ENCODE peak calls at places on chromosomes 2 and 18, in ten cellular contexts. One of them, this sample, is unnamed.

GRCh38 chr2:240997856-240998705 is at the start of gene SNED1:
- ATAC-seq in activated naive CD4-positive, alpha-beta T cell treated with anti-CD3 and anti-CD28 coated beads, Interleukin-2, amount 50 U/mL, for 72 hours: peak
- ATAC-seq in effector memory CD8-positive, alpha-beta T cell: peak
- ATAC-seq in Right ventricle myocardium superior: peak
- ATAC-seq in T-helper 17 cell: peak
- ATAC-seq in aorta: peak
- ATAC-seq in lower lobe of right lung: peak
- ATAC-seq in left lung: peak
- ATAC-seq in gastrocnemius medialis: peak
- ATAC-seq in activated CD4-positive, alpha-beta T cell treated with anti-CD3 and anti-CD28 coated beads for 36 hours: peak
- ATAC-seq in this sample: peak

GRCh38 chr2:18552351-18553077 is 7.9 kb downstream of the RDH14 start:
- ATAC-seq in aorta: no peak
- ATAC-seq in activated CD4-positive, alpha-beta T cell treated with anti-CD3 and anti-CD28 coated beads for 36 hours: peak
- ATAC-seq in Right ventricle myocardium superior: peak
- ATAC-seq in T-helper 17 cell: no peak
- ATAC-seq in activated naive CD4-positive, alpha-beta T cell treated with anti-CD3 and anti-CD28 coated beads, Interleukin-2, amount 50 U/mL, for 72 hours: peak
- ATAC-seq in lower lobe of right lung: peak
- ATAC-seq in gastrocnemius medialis: no peak
- ATAC-seq in left lung: peak
- ATAC-seq in effector memory CD8-positive, alpha-beta T cell: no peak
- ATAC-seq in this sample: no peak

GRCh38 chr2:202149155-202149762 is 76.2 kb downstream of the KIAA2012 start:
- ATAC-seq in effector memory CD8-positive, alpha-beta T cell: no peak
- ATAC-seq in gastrocnemius medialis: no peak
- ATAC-seq in Right ventricle myocardium superior: peak
- ATAC-seq in T-helper 17 cell: no peak
- ATAC-seq in activated CD4-positive, alpha-beta T cell treated with anti-CD3 and anti-CD28 coated beads for 36 hours: no peak
- ATAC-seq in activated naive CD4-positive, alpha-beta T cell treated with anti-CD3 and anti-CD28 coated beads, Interleukin-2, amount 50 U/mL, for 72 hours: no peak
- ATAC-seq in left lung: peak
- ATAC-seq in aorta: peak
- ATAC-seq in lower lobe of right lung: peak
- ATAC-seq in this sample: no peak

GRCh38 chr18:10057808-10058791 is 144.3 kb downstream of the VAPA start:
- ATAC-seq in activated naive CD4-positive, alpha-beta T cell treated with anti-CD3 and anti-CD28 coated beads, Interleukin-2, amount 50 U/mL, for 72 hours: peak
- ATAC-seq in effector memory CD8-positive, alpha-beta T cell: no peak
- ATAC-seq in activated CD4-positive, alpha-beta T cell treated with anti-CD3 and anti-CD28 coated beads for 36 hours: no peak
- ATAC-seq in left lung: peak
- ATAC-seq in lower lobe of right lung: peak
- ATAC-seq in aorta: no peak
- ATAC-seq in Right ventricle myocardium superior: peak
- ATAC-seq in T-helper 17 cell: no peak
- ATAC-seq in gastrocnemius medialis: no peak
- ATAC-seq in this sample: peak

GRCh38 chr2:60958361-60958760 is 59.2 kb upstream of the PEX13 start:
- ATAC-seq in activated naive CD4-positive, alpha-beta T cell treated with anti-CD3 and anti-CD28 coated beads, Interleukin-2, amount 50 U/mL, for 72 hours: no peak
- ATAC-seq in lower lobe of right lung: no peak
- ATAC-seq in T-helper 17 cell: no peak
- ATAC-seq in left lung: no peak
- ATAC-seq in Right ventricle myocardium superior: no peak
- ATAC-seq in effector memory CD8-positive, alpha-beta T cell: no peak
- ATAC-seq in activated CD4-positive, alpha-beta T cell treated with anti-CD3 and anti-CD28 coated beads for 36 hours: no peak
- ATAC-seq in gastrocnemius medialis: no peak
- ATAC-seq in aorta: no peak
- ATAC-seq in this sample: no peak

GRCh38 chr18:48662021-48662661 is 123.3 kb downstream of the CTIF start:
- ATAC-seq in Right ventricle myocardium superior: peak
- ATAC-seq in gastrocnemius medialis: peak
- ATAC-seq in effector memory CD8-positive, alpha-beta T cell: no peak
- ATAC-seq in left lung: peak
- ATAC-seq in aorta: peak
- ATAC-seq in activated CD4-positive, alpha-beta T cell treated with anti-CD3 and anti-CD28 coated beads for 36 hours: no peak
- ATAC-seq in T-helper 17 cell: no peak
- ATAC-seq in activated naive CD4-positive, alpha-beta T cell treated with anti-CD3 and anti-CD28 coated beads, Interleukin-2, amount 50 U/mL, for 72 hours: no peak
- ATAC-seq in lower lobe of right lung: peak
- ATAC-seq in this sample: peak

GRCh38 chr2:7728388-7728787 is 811.2 kb downstream of the RNF144A start:
- ATAC-seq in activated CD4-positive, alpha-beta T cell treated with anti-CD3 and anti-CD28 coated beads for 36 hours: no peak
- ATAC-seq in gastrocnemius medialis: no peak
- ATAC-seq in aorta: no peak
- ATAC-seq in left lung: no peak
- ATAC-seq in Right ventricle myocardium superior: no peak
- ATAC-seq in lower lobe of right lung: no peak
- ATAC-seq in effector memory CD8-positive, alpha-beta T cell: no peak
- ATAC-seq in activated naive CD4-positive, alpha-beta T cell treated with anti-CD3 and anti-CD28 coated beads, Interleukin-2, amount 50 U/mL, for 72 hours: no peak
- ATAC-seq in T-helper 17 cell: no peak
- ATAC-seq in this sample: no peak

GRCh38 chr2:19358242-19359020 is at the start of gene OSR1:
- ATAC-seq in activated CD4-positive, alpha-beta T cell treated with anti-CD3 and anti-CD28 coated beads for 36 hours: peak
- ATAC-seq in aorta: peak
- ATAC-seq in effector memory CD8-positive, alpha-beta T cell: peak
- ATAC-seq in lower lobe of right lung: peak
- ATAC-seq in Right ventricle myocardium superior: peak
- ATAC-seq in activated naive CD4-positive, alpha-beta T cell treated with anti-CD3 and anti-CD28 coated beads, Interleukin-2, amount 50 U/mL, for 72 hours: no peak
- ATAC-seq in T-helper 17 cell: peak
- ATAC-seq in gastrocnemius medialis: peak
- ATAC-seq in left lung: peak
- ATAC-seq in this sample: peak

GRCh38 chr2:9428965-9429577 is 5.6 kb downstream of the CPSF3 start:
- ATAC-seq in effector memory CD8-positive, alpha-beta T cell: no peak
- ATAC-seq in left lung: no peak
- ATAC-seq in gastrocnemius medialis: no peak
- ATAC-seq in aorta: no peak
- ATAC-seq in lower lobe of right lung: no peak
- ATAC-seq in Right ventricle myocardium superior: no peak
- ATAC-seq in activated CD4-positive, alpha-beta T cell treated with anti-CD3 and anti-CD28 coated beads for 36 hours: no peak
- ATAC-seq in T-helper 17 cell: no peak
- ATAC-seq in activated naive CD4-positive, alpha-beta T cell treated with anti-CD3 and anti-CD28 coated beads, Interleukin-2, amount 50 U/mL, for 72 hours: no peak
- ATAC-seq in this sample: no peak

GRCh38 chr2:1601471-1602358 is 142.6 kb downstream of the PXDN start:
- ATAC-seq in gastrocnemius medialis: no peak
- ATAC-seq in left lung: no peak
- ATAC-seq in T-helper 17 cell: no peak
- ATAC-seq in aorta: no peak
- ATAC-seq in lower lobe of right lung: no peak
- ATAC-seq in Right ventricle myocardium superior: peak
- ATAC-seq in activated CD4-positive, alpha-beta T cell treated with anti-CD3 and anti-CD28 coated beads for 36 hours: no peak
- ATAC-seq in effector memory CD8-positive, alpha-beta T cell: no peak
- ATAC-seq in activated naive CD4-positive, alpha-beta T cell treated with anti-CD3 and anti-CD28 coated beads, Interleukin-2, amount 50 U/mL, for 72 hours: no peak
- ATAC-seq in this sample: no peak

GRCh38 chr2:11828933-11829323 is 82.5 kb downstream of the LPIN1 start:
- ATAC-seq in activated naive CD4-positive, alpha-beta T cell treated with anti-CD3 and anti-CD28 coated beads, Interleukin-2, amount 50 U/mL, for 72 hours: no peak
- ATAC-seq in lower lobe of right lung: no peak
- ATAC-seq in gastrocnemius medialis: no peak
- ATAC-seq in activated CD4-positive, alpha-beta T cell treated with anti-CD3 and anti-CD28 coated beads for 36 hours: no peak
- ATAC-seq in T-helper 17 cell: no peak
- ATAC-seq in aorta: no peak
- ATAC-seq in Right ventricle myocardium superior: no peak
- ATAC-seq in effector memory CD8-positive, alpha-beta T cell: no peak
- ATAC-seq in left lung: no peak
- ATAC-seq in this sample: no peak

GRCh38 chr2:147173186-147173575 is 671.6 kb upstream of the ACVR2A start:
- ATAC-seq in gastrocnemius medialis: no peak
- ATAC-seq in activated naive CD4-positive, alpha-beta T cell treated with anti-CD3 and anti-CD28 coated beads, Interleukin-2, amount 50 U/mL, for 72 hours: no peak
- ATAC-seq in T-helper 17 cell: no peak
- ATAC-seq in activated CD4-positive, alpha-beta T cell treated with anti-CD3 and anti-CD28 coated beads for 36 hours: no peak
- ATAC-seq in aorta: no peak
- ATAC-seq in effector memory CD8-positive, alpha-beta T cell: no peak
- ATAC-seq in lower lobe of right lung: no peak
- ATAC-seq in Right ventricle myocardium superior: no peak
- ATAC-seq in left lung: no peak
- ATAC-seq in this sample: no peak

GRCh38 chr18:34115409-34116081 is 109.2 kb downstream of the NOL4 start:
- ATAC-seq in lower lobe of right lung: no peak
- ATAC-seq in T-helper 17 cell: no peak
- ATAC-seq in activated CD4-positive, alpha-beta T cell treated with anti-CD3 and anti-CD28 coated beads for 36 hours: no peak
- ATAC-seq in activated naive CD4-positive, alpha-beta T cell treated with anti-CD3 and anti-CD28 coated beads, Interleukin-2, amount 50 U/mL, for 72 hours: no peak
- ATAC-seq in aorta: no peak
- ATAC-seq in Right ventricle myocardium superior: no peak
- ATAC-seq in gastrocnemius medialis: no peak
- ATAC-seq in effector memory CD8-positive, alpha-beta T cell: no peak
- ATAC-seq in left lung: peak
- ATAC-seq in this sample: no peak

GRCh38 chr18:74874351-74874750 is 276.7 kb downstream of the ZNF407 start:
- ATAC-seq in activated naive CD4-positive, alpha-beta T cell treated with anti-CD3 and anti-CD28 coated beads, Interleukin-2, amount 50 U/mL, for 72 hours: no peak
- ATAC-seq in T-helper 17 cell: no peak
- ATAC-seq in effector memory CD8-positive, alpha-beta T cell: no peak
- ATAC-seq in aorta: no peak
- ATAC-seq in lower lobe of right lung: no peak
- ATAC-seq in activated CD4-positive, alpha-beta T cell treated with anti-CD3 and anti-CD28 coated beads for 36 hours: no peak
- ATAC-seq in gastrocnemius medialis: no peak
- ATAC-seq in left lung: no peak
- ATAC-seq in Right ventricle myocardium superior: peak
- ATAC-seq in this sample: no peak

GRCh38 chr2:189549440-189549832 is 31.1 kb downstream of the SLC40A1 start:
- ATAC-seq in lower lobe of right lung: no peak
- ATAC-seq in left lung: peak
- ATAC-seq in gastrocnemius medialis: no peak
- ATAC-seq in activated naive CD4-positive, alpha-beta T cell treated with anti-CD3 and anti-CD28 coated beads, Interleukin-2, amount 50 U/mL, for 72 hours: no peak
- ATAC-seq in effector memory CD8-positive, alpha-beta T cell: no peak
- ATAC-seq in T-helper 17 cell: no peak
- ATAC-seq in Right ventricle myocardium superior: peak
- ATAC-seq in activated CD4-positive, alpha-beta T cell treated with anti-CD3 and anti-CD28 coated beads for 36 hours: no peak
- ATAC-seq in aorta: peak
- ATAC-seq in this sample: no peak

GRCh38 chr18:58114766-58115165 is 70.7 kb downstream of the NEDD4L start:
- ATAC-seq in aorta: no peak
- ATAC-seq in activated CD4-positive, alpha-beta T cell treated with anti-CD3 and anti-CD28 coated beads for 36 hours: no peak
- ATAC-seq in left lung: no peak
- ATAC-seq in Right ventricle myocardium superior: no peak
- ATAC-seq in lower lobe of right lung: no peak
- ATAC-seq in activated naive CD4-positive, alpha-beta T cell treated with anti-CD3 and anti-CD28 coated beads, Interleukin-2, amount 50 U/mL, for 72 hours: no peak
- ATAC-seq in gastrocnemius medialis: no peak
- ATAC-seq in effector memory CD8-positive, alpha-beta T cell: no peak
- ATAC-seq in T-helper 17 cell: no peak
- ATAC-seq in this sample: no peak

GRCh38 chr2:197784956-197785941 is at the start of gene BOLL:
- ATAC-seq in left lung: no peak
- ATAC-seq in effector memory CD8-positive, alpha-beta T cell: no peak
- ATAC-seq in lower lobe of right lung: peak
- ATAC-seq in activated naive CD4-positive, alpha-beta T cell treated with anti-CD3 and anti-CD28 coated beads, Interleukin-2, amount 50 U/mL, for 72 hours: no peak
- ATAC-seq in gastrocnemius medialis: no peak
- ATAC-seq in T-helper 17 cell: no peak
- ATAC-seq in Right ventricle myocardium superior: peak
- ATAC-seq in activated CD4-positive, alpha-beta T cell treated with anti-CD3 and anti-CD28 coated beads for 36 hours: no peak
- ATAC-seq in aorta: no peak
- ATAC-seq in this sample: no peak

This sample was measured in esophagus mucosa.